ENCODE peak calls at places on chromosomes 12 and 14, in seven cellular contexts. D, J, O, T, Y, I and X are unnamed samples.

GRCh38 chr12:113422030-113422900 is at the start of gene SDSL:
- DNase-seq in I (peak; percentile 80), J (no peak), D (peak; percentile 84), O (peak; percentile 88), T (no peak), Y (peak; percentile 87), X (no peak)

GRCh38 chr14:56224691-56225681 is 106.8 kb downstream of the PELI2 start:
- DNase-seq in O (no peak), J (no peak), I (no peak), T (no peak), D (peak; percentile 82), Y (no peak), X (no peak)

GRCh38 chr12:32727237-32727636 is 28.5 kb downstream of the YARS2 start:
- DNase-seq in O (no peak), I (no peak), J (no peak), D (no peak), Y (no peak), T (no peak), X (no peak)

GRCh38 chr12:3532931-3533702 is 42.1 kb downstream of the PRMT8 start:
- DNase-seq in O (no peak), D (no peak), T (no peak), J (no peak), I (no peak), Y (no peak), X (no peak)

GRCh38 chr14:63773504-63773903 is 45.6 kb upstream of the SGPP1 start:
- DNase-seq in Y (no peak), T (no peak), J (no peak), D (no peak), O (no peak), I (no peak), X (peak; percentile 22)

GRCh38 chr12:7460375-7461259 is 16.7 kb upstream of the CD163L1 start:
- DNase-seq in J (peak; percentile 1), T (peak; percentile 30), Y (peak; percentile 61), O (no peak), D (peak; percentile 75), I (peak; percentile 70), X (peak; percentile 71)

GRCh38 chr14:61543946-61544345 is 151.4 kb upstream of the HIF1A start:
- DNase-seq in J (no peak), I (no peak), T (no peak), O (no peak), Y (no peak), D (no peak), X (no peak)

GRCh38 chr14:99531221-99532096 is 50.2 kb downstream of the CCNK start:
- DNase-seq in D (no peak), J (peak; percentile 22), O (no peak), T (no peak), Y (no peak), I (peak; percentile 64), X (no peak)

GRCh38 chr14:54676822-54677708 is 110.1 kb downstream of the SAMD4A start:
- DNase-seq in O (no peak), Y (peak; percentile 60), T (no peak), D (peak; percentile 80), I (peak; percentile 97), J (no peak), X (no peak)

GRCh38 chr12:23561536-23561935 is 387.9 kb downstream of the SOX5 start:
- DNase-seq in Y (no peak), O (no peak), D (no peak), I (no peak), T (no peak), J (no peak), X (no peak)

GRCh38 chr14:76902591-76902990 is 76.4 kb downstream of the LRRC74A start:
- DNase-seq in O (no peak), I (no peak), D (no peak), J (no peak), T (no peak), Y (no peak), X (no peak)

GRCh38 chr12:6235499-6235898 is 35.3 kb downstream of the CD9 start:
- DNase-seq in Y (peak; percentile 55), D (peak; percentile 88), O (peak; percentile 89), J (no peak), I (no peak), T (no peak), X (no peak)

GRCh38 chr14:98591161-98591560 is 680.8 kb downstream of the BCL11B start:
- DNase-seq in T (no peak), D (no peak), Y (no peak), I (no peak), O (no peak), J (no peak), X (no peak)

GRCh38 chr12:71837356-71837755 is 2.2 kb upstream of the TBC1D15 start:
- DNase-seq in Y (no peak), I (no peak), D (no peak), T (no peak), J (no peak), O (no peak), X (no peak)

GRCh38 chr12:124365726-124366430 is 71.0 kb downstream of the RFLNA start:
- DNase-seq in Y (no peak), J (no peak), T (no peak), D (no peak), O (no peak), I (no peak), X (no peak)

GRCh38 chr12:120093592-120094355 is 22.8 kb downstream of the RAB35 start:
- DNase-seq in I (no peak), T (no peak), O (no peak), D (no peak), J (no peak), Y (peak; percentile 71), X (no peak)

GRCh38 chr12:52291267-52291935 is at the start of gene KRT81:
- DNase-seq in Y (no peak), I (no peak), D (no peak), J (no peak), T (no peak), O (no peak), X (no peak)

GRCh38 chr14:101017806-101018560 is 114.5 kb upstream of the RTL1 start:
- DNase-seq in O (no peak), T (no peak), D (no peak), J (no peak), I (no peak), Y (no peak), X (no peak)

GRCh38 chr12:78146365-78146772 is 315.7 kb downstream of the NAV3 start:
- DNase-seq in O (no peak), D (peak; percentile 36), Y (no peak), I (peak; percentile 72), J (no peak), T (no peak), X (peak; percentile 16)

GRCh38 chr14:62988967-62989366 is 56.3 kb downstream of the KCNH5 start:
- DNase-seq in I (no peak), Y (no peak), O (no peak), J (no peak), D (no peak), T (no peak), X (no peak)

GRCh38 chr12:98955284-98955683 is 310.2 kb downstream of the APAF1 start:
- DNase-seq in D (peak; percentile 40), T (no peak), I (peak; percentile 2), O (no peak), J (no peak), Y (no peak), X (peak; percentile 22)

GRCh38 chr14:52268191-52269061 is 928 bp downstream of the PTGDR start:
- DNase-seq in O (no peak), D (no peak), Y (peak; percentile 60), I (peak; percentile 54), T (no peak), J (no peak), X (no peak)

GRCh38 chr12:104466694-104467345 is 10.1 kb downstream of the CHST11 start:
- DNase-seq in T (no peak), J (no peak), Y (no peak), D (no peak), O (no peak), I (no peak), X (no peak)

GRCh38 chr12:86138770-86139169 is 117.4 kb downstream of the MGAT4C start:
- DNase-seq in Y (no peak), I (no peak), O (no peak), T (no peak), J (no peak), D (no peak), X (no peak)

GRCh38 chr12:45284096-45284901 is 68.4 kb downstream of the ANO6 start:
- DNase-seq in D (no peak), I (peak; percentile 74), O (no peak), T (no peak), J (no peak), Y (no peak), X (no peak)

GRCh38 chr14:75885829-75886228 is 96.0 kb downstream of the TGFB3 start:
- DNase-seq in J (no peak), I (peak; percentile 63), Y (no peak), O (no peak), D (no peak), T (no peak), X (no peak)

GRCh38 chr12:91577586-91578539 is 395.2 kb upstream of the DCN start:
- DNase-seq in I (peak; percentile 53), O (no peak), Y (no peak), J (no peak), T (no peak), D (peak; percentile 38), X (no peak)

GRCh38 chr12:94263011-94263786 is 114.8 kb downstream of the PLXNC1 start:
- DNase-seq in O (peak; percentile 67), Y (no peak), D (no peak), T (peak; percentile 64), J (no peak), I (peak; percentile 5), X (no peak)

GRCh38 chr14:85702191-85702590 is 172.2 kb downstream of the FLRT2 start:
- DNase-seq in J (no peak), I (no peak), O (no peak), Y (no peak), T (no peak), D (no peak), X (no peak)